ENCODE peak calls at places on chromosome 7, in six cellular contexts. N, P, Z, X, O and G are unnamed samples.

GRCh38 chr7:212754-213153 is 20.4 kb downstream of the FAM20C start:
- DNase-seq in N (no peak), X (no peak), P (no peak), Z (no peak), O (no peak), G (no peak)

GRCh38 chr7:121000091-121000983 is 11.8 kb downstream of the CPED1 start:
- DNase-seq in Z (no peak), X (peak; percentile 50), P (no peak), N (peak; percentile 74), O (no peak), G (no peak)

GRCh38 chr7:155267023-155267422 is 30.7 kb upstream of the INSIG1 start:
- DNase-seq in X (no peak), O (no peak), Z (no peak), N (no peak), P (no peak), G (no peak)

GRCh38 chr7:4015996-4016395 is 666.1 kb upstream of the FOXK1 start:
- DNase-seq in X (no peak), P (no peak), N (no peak), O (no peak), Z (no peak), G (no peak)

GRCh38 chr7:11456574-11456973 is 375.4 kb downstream of the THSD7A start:
- DNase-seq in Z (no peak), P (no peak), N (no peak), O (no peak), X (no peak), G (no peak)

GRCh38 chr7:91034459-91035368 is 229.5 kb upstream of the FZD1 start:
- DNase-seq in Z (peak; percentile 63), X (peak; percentile 36), P (no peak), O (no peak), N (peak; percentile 78), G (no peak)

GRCh38 chr7:3977391-3977790 is 676.3 kb downstream of the SDK1 start:
- DNase-seq in O (no peak), N (no peak), Z (no peak), P (no peak), X (no peak), G (no peak)

GRCh38 chr7:132400667-132401142 is 175.6 kb downstream of the PLXNA4 start:
- DNase-seq in P (no peak), N (no peak), O (no peak), X (peak; percentile 45), Z (no peak), G (no peak)

GRCh38 chr7:152054377-152055230 is 29.1 kb downstream of the GALNT11 start:
- DNase-seq in O (no peak), N (peak; percentile 83), P (no peak), Z (peak; percentile 51), X (peak; percentile 77), G (no peak)

GRCh38 chr7:36118344-36118743 is 34.7 kb upstream of the EEPD1 start:
- DNase-seq in X (no peak), O (no peak), P (no peak), N (no peak), Z (no peak), G (no peak)

GRCh38 chr7:36114355-36114754 is 38.7 kb upstream of the EEPD1 start:
- DNase-seq in X (no peak), Z (peak; percentile 24), O (no peak), P (no peak), N (no peak), G (no peak)

GRCh38 chr7:36117201-36117840 is 35.7 kb upstream of the EEPD1 start:
- DNase-seq in P (no peak), N (peak; percentile 14), O (no peak), X (no peak), Z (no peak), G (no peak)

GRCh38 chr7:36115448-36116321 is 37.4 kb upstream of the EEPD1 start:
- DNase-seq in N (peak; percentile 97), Z (peak; percentile 98), P (no peak), X (peak; percentile 97), O (peak; percentile 82), G (no peak)

DNA sequence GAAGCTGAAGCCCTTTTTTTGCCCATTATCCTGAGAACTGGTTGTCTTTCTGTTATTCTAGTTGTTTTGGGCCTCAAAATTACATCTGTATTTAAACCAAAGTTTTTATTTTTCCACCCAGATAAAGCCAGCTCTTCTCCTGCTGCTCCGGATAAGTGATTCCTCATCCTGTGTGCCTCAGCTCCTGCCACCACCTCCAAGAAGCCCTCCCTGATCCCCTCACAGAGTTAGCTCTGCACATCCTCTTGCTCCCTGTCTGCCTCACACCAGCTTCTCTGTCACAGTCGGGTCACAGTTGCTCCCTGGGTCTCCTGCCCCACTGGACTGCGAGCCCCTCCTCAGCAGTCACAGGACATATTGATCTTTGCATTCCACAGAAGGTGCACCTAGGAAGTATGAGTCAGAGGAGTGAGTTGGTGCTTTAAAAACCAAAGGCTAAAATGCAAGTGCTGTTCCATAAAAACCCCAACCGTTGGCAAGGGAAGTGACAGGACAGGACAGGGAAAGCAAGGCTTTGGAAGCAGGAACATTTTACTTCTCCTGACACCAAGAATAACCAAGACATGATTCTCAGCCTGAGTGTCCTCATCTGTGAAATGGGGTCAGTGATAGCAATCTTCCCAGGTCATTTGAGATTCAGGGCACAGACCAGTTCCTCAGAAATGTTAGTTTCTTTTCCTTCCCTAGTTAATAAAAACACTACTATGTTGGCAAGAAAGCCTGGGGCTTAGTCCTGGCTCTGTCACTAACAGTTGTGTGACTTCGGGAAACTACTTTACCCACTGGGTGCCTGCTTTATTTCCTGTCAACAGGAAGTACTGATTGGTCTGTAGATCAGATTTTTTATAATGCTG is 36.5 kb upstream of the EEPD1 start:
- DNase-seq in O (no peak), Z (peak; percentile 56), N (peak; percentile 26), X (no peak), P (peak; percentile 31), G (no peak)
- H3K4me3 ChIP-seq in O (no peak overlapping the region), Z (no peak overlapping the region), N (no peak overlapping the region), X (no peak overlapping the region), P (no peak overlapping the region), G (no peak overlapping the region)

DNA sequence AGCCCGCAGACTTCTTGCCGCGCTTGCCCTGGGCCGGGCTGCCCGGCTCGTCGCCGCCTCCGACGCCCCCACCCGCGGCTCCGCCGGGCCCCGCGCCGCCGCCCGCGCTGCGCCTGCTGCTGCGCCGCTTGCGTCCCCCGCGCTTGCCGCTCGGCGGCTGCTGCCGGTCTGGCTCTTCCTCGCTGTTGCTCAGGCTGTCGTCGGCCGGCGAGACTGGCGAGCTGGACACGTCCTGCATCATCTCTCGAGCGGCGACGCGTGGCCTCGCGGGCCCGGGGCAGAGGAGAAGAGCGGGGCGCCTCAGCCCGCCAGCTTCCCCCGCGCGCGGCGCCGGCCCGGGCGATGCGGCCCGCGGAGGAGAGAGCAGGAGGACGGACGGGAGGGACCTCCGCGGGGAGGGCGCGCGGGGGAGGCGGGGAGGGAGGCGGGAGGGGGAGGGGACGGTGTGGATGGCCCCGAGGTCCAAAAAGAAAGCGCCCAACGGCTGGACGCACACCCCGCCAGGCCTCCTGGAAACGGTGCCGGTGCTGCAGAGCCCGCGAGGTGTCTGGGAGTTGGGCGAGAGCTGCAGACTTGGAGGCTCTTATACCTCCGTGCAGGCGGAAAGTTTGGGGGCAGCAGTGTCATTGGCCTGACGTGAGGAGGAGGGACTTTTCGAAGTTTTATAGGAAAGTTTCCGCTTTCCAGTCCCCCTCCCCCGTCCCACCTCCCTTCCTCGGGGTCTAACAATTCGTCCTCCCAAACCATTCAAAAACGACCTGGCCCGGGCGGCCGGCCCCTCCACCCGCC is at the start of gene TWIST1:
- DNase-seq in O (no peak), Z (peak; percentile 49), X (peak; percentile 99), P (no peak), N (peak; percentile 99), G (no peak)
- H3K4me3 ChIP-seq in O (peak within 1 kb of the TSS; percentile 38), Z (peak within 1 kb of the TSS; percentile 72), X (peak within 1 kb of the TSS; percentile 63), P (no peak within 1 kb of the TSS), N (peak within 1 kb of the TSS; percentile 99), G (peak within 1 kb of the TSS; percentile 43)

GRCh38 chr7:1664711-1665591 is 5.1 kb upstream of the ELFN1 start:
- DNase-seq in X (peak; percentile 28), N (peak; percentile 53), O (peak; percentile 40), P (peak; percentile 36), Z (peak; percentile 46), G (peak; percentile 93)

GRCh38 chr7:1663857-1664651 is 6.0 kb upstream of the ELFN1 start:
- DNase-seq in N (no peak), O (peak; percentile 31), X (no peak), Z (no peak), P (no peak), G (no peak)

GRCh38 chr7:1662101-1662500 is 8.0 kb upstream of the ELFN1 start:
- DNase-seq in Z (no peak), P (no peak), X (no peak), O (peak; percentile 13), N (no peak), G (no peak)

GRCh38 chr7:1662767-1663166 is 7.3 kb upstream of the ELFN1 start:
- DNase-seq in Z (no peak), X (no peak), N (no peak), O (peak; percentile 25), P (no peak), G (no peak)

DNA sequence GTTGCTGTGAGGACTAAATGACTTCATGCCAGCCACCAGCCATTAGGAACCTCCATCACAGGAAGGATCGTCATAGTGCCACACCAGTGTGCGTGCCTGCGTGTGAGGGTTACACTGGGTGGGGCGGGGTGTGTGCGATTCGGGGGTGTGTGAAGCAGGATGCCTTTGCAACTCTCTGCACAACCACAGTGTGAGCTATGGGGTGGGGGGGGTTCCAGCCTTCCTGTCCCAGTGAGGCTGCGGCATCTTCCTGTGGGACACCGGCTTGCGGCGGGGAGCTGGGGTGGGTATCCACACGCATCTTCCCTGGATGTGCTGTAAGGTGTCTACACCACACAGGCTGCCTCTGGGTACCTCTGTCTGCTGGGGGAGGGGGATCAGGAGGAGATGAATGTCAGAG is 6.8 kb upstream of the ELFN1 start:
- DNase-seq in O (peak; percentile 13), Z (no peak), X (no peak), N (no peak), P (no peak), G (no peak)
- H3K4me3 ChIP-seq in O (no peak overlapping the region), Z (no peak overlapping the region), X (no peak overlapping the region), N (no peak overlapping the region), P (no peak overlapping the region), G (no peak overlapping the region)

GRCh38 chr7:27239780-27240731 is 2.5 kb upstream of the EVX1 start:
- DNase-seq in X (no peak), N (no peak), P (no peak), O (no peak), Z (no peak), G (no peak)

GRCh38 chr7:27242580-27243339 is at the start of gene EVX1:
- DNase-seq in O (no peak), N (no peak), Z (no peak), X (no peak), P (peak; percentile 50), G (no peak)

GRCh38 chr7:27241189-27242045 is 1.2 kb upstream of the EVX1 start:
- DNase-seq in Z (no peak), P (no peak), X (no peak), O (no peak), N (no peak), G (no peak)

GRCh38 chr7:27243340-27244163 is 950 bp downstream of the EVX1 start:
- DNase-seq in P (no peak), Z (no peak), N (no peak), O (no peak), X (no peak), G (peak; percentile 40)

DNA sequence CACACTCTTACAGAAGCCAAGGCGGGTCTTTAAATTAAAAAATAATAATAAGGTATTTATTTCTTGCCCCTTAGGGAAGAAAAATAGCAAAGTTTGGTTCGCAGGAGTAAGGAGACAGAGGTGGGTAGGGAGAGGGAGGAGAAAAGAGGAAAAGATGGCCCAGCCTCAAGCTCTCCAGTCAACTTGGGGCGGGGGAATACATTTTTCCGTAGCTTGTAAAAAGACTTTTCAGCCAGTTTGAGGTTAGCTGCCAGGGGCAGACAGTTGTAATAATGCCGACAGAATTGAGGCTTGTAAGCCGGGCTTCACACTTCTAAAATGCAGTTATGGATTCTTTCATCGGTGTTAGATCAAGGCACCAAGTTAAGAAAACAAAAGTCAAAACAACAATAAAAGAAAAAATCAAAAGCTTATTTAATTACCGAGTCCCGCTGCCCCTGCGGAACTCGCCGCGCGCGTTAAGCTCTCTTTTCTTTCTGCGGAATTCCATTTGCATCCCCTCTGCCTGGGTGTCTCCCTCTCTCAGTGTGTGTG is 489 bp upstream of the EVX1 start:
- DNase-seq in X (no peak), N (no peak), O (no peak), P (no peak), Z (no peak), G (no peak)
- H3K4me3 ChIP-seq in X (peak overlapping the region; percentile 48), N (no peak overlapping the region), O (no peak overlapping the region), P (no peak overlapping the region), Z (no peak overlapping the region), G (no peak overlapping the region)